ENCODE peak calls at places on chromosomes 16 and 17, in four cellular contexts. One of them, this sample, is unnamed.

GRCh38 chr17:80696964-80697363 is 152.3 kb downstream of the RPTOR start:
- DNase-seq in colonic mucosa: no peak
- DNase-seq in MM.1S: no peak
- DNase-seq in heart right ventricle: no peak
- DNase-seq in this sample: no peak

GRCh38 chr16:1745900-1746692 is 25.2 kb downstream of the NME3 start:
- DNase-seq in colonic mucosa: no peak
- DNase-seq in heart right ventricle: no peak
- DNase-seq in MM.1S: no peak
- DNase-seq in this sample: no peak

GRCh38 chr17:43832168-43832975 is 574 bp downstream of the MPP3 start:
- DNase-seq in colonic mucosa: peak; percentile 55
- DNase-seq in heart right ventricle: peak; percentile 40
- DNase-seq in MM.1S: no peak
- DNase-seq in this sample: peak; percentile 16

GRCh38 chr17:33864758-33865229 is 390.3 kb upstream of the CCL2 start:
- DNase-seq in heart right ventricle: no peak
- DNase-seq in colonic mucosa: no peak
- DNase-seq in MM.1S: no peak
- DNase-seq in this sample: no peak

GRCh38 chr17:78111727-78112507 is 16.6 kb downstream of the TMC6 start:
- DNase-seq in MM.1S: no peak
- DNase-seq in heart right ventricle: no peak
- DNase-seq in colonic mucosa: no peak
- DNase-seq in this sample: no peak

GRCh38 chr17:73156166-73156840 is 8.5 kb upstream of the SSTR2 start:
- DNase-seq in colonic mucosa: peak; percentile 70
- DNase-seq in MM.1S: peak; percentile 62
- DNase-seq in heart right ventricle: peak; percentile 62
- DNase-seq in this sample: no peak

GRCh38 chr16:30622455-30623032 is 12.4 kb upstream of the ZNF689 start:
- DNase-seq in MM.1S: no peak
- DNase-seq in heart right ventricle: no peak
- DNase-seq in colonic mucosa: no peak
- DNase-seq in this sample: no peak

GRCh38 chr17:20920813-20921199 is 122.0 kb downstream of the USP22 start:
- DNase-seq in MM.1S: no peak
- DNase-seq in heart right ventricle: no peak
- DNase-seq in colonic mucosa: no peak
- DNase-seq in this sample: peak; percentile 44

GRCh38 chr17:68441064-68441770 is 16.1 kb downstream of the WIPI1 start:
- DNase-seq in heart right ventricle: no peak
- DNase-seq in colonic mucosa: no peak
- DNase-seq in MM.1S: no peak
- DNase-seq in this sample: no peak

GRCh38 chr16:85465328-85466307 is 147.5 kb upstream of the GSE1 start:
- DNase-seq in MM.1S: no peak
- DNase-seq in colonic mucosa: no peak
- DNase-seq in heart right ventricle: peak; percentile 79
- DNase-seq in this sample: no peak

GRCh38 chr16:14248791-14249190 is 177.7 kb downstream of the MRTFB start:
- DNase-seq in MM.1S: no peak
- DNase-seq in colonic mucosa: no peak
- DNase-seq in heart right ventricle: no peak
- DNase-seq in this sample: no peak

GRCh38 chr17:79942591-79943353 is 92.9 kb downstream of the TBC1D16 start:
- DNase-seq in colonic mucosa: no peak
- DNase-seq in MM.1S: no peak
- DNase-seq in heart right ventricle: no peak
- DNase-seq in this sample: no peak

GRCh38 chr17:49575524-49576120 is at the start of gene NXPH3:
- DNase-seq in heart right ventricle: peak; percentile 62
- DNase-seq in MM.1S: peak; percentile 64
- DNase-seq in colonic mucosa: peak; percentile 50
- DNase-seq in this sample: no peak

GRCh38 chr17:81160306-81160705 is 5.0 kb upstream of the PVALEF start:
- DNase-seq in heart right ventricle: peak; percentile 64
- DNase-seq in MM.1S: no peak
- DNase-seq in colonic mucosa: no peak
- DNase-seq in this sample: no peak

GRCh38 chr16:31301708-31302400 is 42.1 kb downstream of the ITGAM start:
- DNase-seq in MM.1S: no peak
- DNase-seq in heart right ventricle: no peak
- DNase-seq in colonic mucosa: no peak
- DNase-seq in this sample: no peak

GRCh38 chr16:88854306-88855111 is 2.2 kb downstream of the GALNS start:
- DNase-seq in MM.1S: no peak
- DNase-seq in colonic mucosa: no peak
- DNase-seq in heart right ventricle: no peak
- DNase-seq in this sample: no peak

GRCh38 chr16:85761866-85762265 is 11.0 kb upstream of the C16orf74 start:
- DNase-seq in MM.1S: no peak
- DNase-seq in heart right ventricle: no peak
- DNase-seq in colonic mucosa: no peak
- DNase-seq in this sample: no peak

GRCh38 chr16:83960521-83961249 is 7.4 kb upstream of the NECAB2 start:
- DNase-seq in MM.1S: no peak
- DNase-seq in heart right ventricle: no peak
- DNase-seq in colonic mucosa: no peak
- DNase-seq in this sample: no peak

DNA sequence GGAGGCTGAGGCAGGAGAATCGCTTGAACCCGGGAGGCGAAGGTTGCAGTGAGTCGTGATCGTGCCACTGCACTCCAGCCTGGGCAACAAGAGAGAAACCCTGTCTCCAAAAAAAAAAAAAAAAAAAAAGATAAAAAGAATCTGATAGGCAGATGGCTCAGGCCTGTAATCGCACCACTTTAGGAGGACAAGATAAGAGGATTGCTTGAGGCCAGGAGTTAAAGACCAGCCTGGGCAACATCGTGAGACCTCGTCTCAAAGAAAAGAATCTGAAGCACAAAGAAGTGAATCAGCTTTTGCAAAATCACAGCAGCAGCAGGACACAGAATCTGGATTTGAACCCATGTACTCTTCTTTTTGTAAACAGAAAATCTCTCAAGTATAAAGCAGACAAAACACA is 7.6 kb downstream of the NOB1 start:
- DNase-seq in colonic mucosa: no peak
- DNase-seq in heart right ventricle: no peak
- DNase-seq in MM.1S: no peak
- DNase-seq in this sample: no peak
- H3K36me3 ChIP-seq in colonic mucosa: peaks cover 17% of the 10 kb centered on the region
- H3K36me3 ChIP-seq in heart right ventricle: peaks cover 100% of the 10 kb centered on the region
- H3K36me3 ChIP-seq in MM.1S: peaks cover 28% of the 10 kb centered on the region
- H3K36me3 ChIP-seq in this sample: peaks cover 2% of the 10 kb centered on the region

GRCh38 chr16:68372806-68373205 is 62.0 kb downstream of the PRMT7 start:
- DNase-seq in heart right ventricle: no peak
- DNase-seq in colonic mucosa: no peak
- DNase-seq in MM.1S: no peak
- DNase-seq in this sample: no peak
- TF ChIP-seq CTCF in heart right ventricle: no peak
- TF ChIP-seq CTCF in colonic mucosa: no peak
- TF ChIP-seq CTCF in MM.1S: no peak
- TF ChIP-seq CTCF in this sample: no peak

GRCh38 chr17:41697122-41697962 is 8.7 kb downstream of the EIF1 start:
- DNase-seq in MM.1S: peak; percentile 74
- DNase-seq in heart right ventricle: peak; percentile 80
- DNase-seq in colonic mucosa: peak; percentile 63
- DNase-seq in this sample: no peak
- H3K4me3 ChIP-seq in MM.1S: no peak overlapping the region
- H3K4me3 ChIP-seq in heart right ventricle: no peak overlapping the region
- H3K4me3 ChIP-seq in colonic mucosa: no peak overlapping the region
- H3K4me3 ChIP-seq in this sample: no peak overlapping the region

DNA sequence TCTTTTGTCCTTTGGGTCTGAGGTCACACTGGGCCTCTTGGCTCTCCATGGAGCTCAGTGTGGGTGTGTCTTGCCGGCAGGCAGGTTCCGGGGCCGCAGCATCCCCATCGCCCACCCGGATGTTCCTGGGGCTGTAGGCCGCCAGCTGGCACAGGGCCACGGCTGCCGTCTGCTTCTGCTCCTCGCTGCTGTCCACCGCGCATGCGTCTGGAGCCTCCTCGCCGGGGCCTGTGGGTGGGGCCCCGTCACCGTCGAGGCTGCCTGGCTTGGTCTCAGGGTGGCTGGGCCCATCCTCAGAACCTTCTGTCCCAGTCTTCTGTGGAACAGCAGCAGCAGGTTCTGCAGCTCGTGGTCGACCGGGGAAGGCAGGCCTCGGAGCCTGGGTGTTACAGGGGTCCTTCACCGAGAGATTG is 9.6 kb downstream of the ZNF750 start:
- DNase-seq in MM.1S: no peak
- DNase-seq in heart right ventricle: peak; percentile 81
- DNase-seq in colonic mucosa: no peak
- DNase-seq in this sample: no peak
- H3K36me3 ChIP-seq in MM.1S: no peaks in the 10 kb centered on the region
- H3K36me3 ChIP-seq in heart right ventricle: peaks cover 25% of the 10 kb centered on the region
- H3K36me3 ChIP-seq in colonic mucosa: no peaks in the 10 kb centered on the region
- H3K36me3 ChIP-seq in this sample: no peaks in the 10 kb centered on the region

GRCh38 chr17:48071654-48072053 is 23.5 kb downstream of the NFE2L1 start:
- DNase-seq in colonic mucosa: no peak
- DNase-seq in heart right ventricle: no peak
- DNase-seq in MM.1S: no peak
- DNase-seq in this sample: no peak
- TF ChIP-seq CTCF in colonic mucosa: no peak
- TF ChIP-seq CTCF in heart right ventricle: no peak
- TF ChIP-seq CTCF in MM.1S: no peak
- TF ChIP-seq CTCF in this sample: no peak

GRCh38 chr16:70634861-70635260 is 11.5 kb upstream of the IL34 start:
- DNase-seq in MM.1S: no peak
- DNase-seq in heart right ventricle: no peak
- DNase-seq in colonic mucosa: no peak
- DNase-seq in this sample: no peak
- H3K4me3 ChIP-seq in MM.1S: no peak overlapping the region
- H3K4me3 ChIP-seq in heart right ventricle: no peak overlapping the region
- H3K4me3 ChIP-seq in colonic mucosa: no peak overlapping the region
- H3K4me3 ChIP-seq in this sample: no peak overlapping the region

This sample was measured in kidney epithelial cell.